ENCODE peak calls at places on chromosomes 13 and 19, in seven cellular contexts. M is HCT116, K is GM12878, C is HepG2, V is H1, E is K562, G is SK-N-SH. Y is an unnamed sample.
A peak's percentile ranks its signal among the peaks of the same experiment; 100 is the strongest.

GRCh38 chr13:20623000-20623399 is 56.0 kb downstream of the IFT88 start:
- DNase-seq in G (no peak), K (no peak), V (no peak), C (no peak), M (no peak), E (no peak), Y (no peak)

GRCh38 chr19:46660008-46660517 is 919 bp downstream of the DACT3 start:
- DNase-seq in K (no peak), M (no peak), C (no peak), E (peak; percentile 65), V (peak; percentile 72), G (peak; percentile 81), Y (no peak)

GRCh38 chr13:24923305-24923640 is 159.3 kb downstream of the RNF17 start:
- DNase-seq in C (no peak), K (peak; percentile 93), V (no peak), G (peak; percentile 39), E (peak; percentile 43), M (no peak), Y (no peak)

GRCh38 chr19:13579388-13580060 is 73.2 kb upstream of the CACNA1A start:
- DNase-seq in K (no peak), G (no peak), C (no peak), M (no peak), V (no peak), E (no peak), Y (no peak)

GRCh38 chr19:1264801-1265610 is 4.1 kb upstream of the CIRBP start:
- DNase-seq in M (no peak), E (peak; percentile 78), G (no peak), C (peak; percentile 84), V (peak; percentile 81), K (no peak), Y (no peak)

GRCh38 chr19:52941941-52942370 is 18.7 kb upstream of the ZNF888 start:
- DNase-seq in K (no peak), G (peak; percentile 25), C (no peak), E (peak; percentile 55), M (no peak), V (peak; percentile 70), Y (peak; percentile 34)

GRCh38 chr13:99178636-99179035 is 22.0 kb upstream of the UBAC2 start:
- DNase-seq in G (no peak), M (no peak), V (no peak), K (no peak), E (no peak), C (no peak), Y (no peak)

GRCh38 chr13:44667950-44668349 is 91.8 kb upstream of the TSC22D1 start:
- DNase-seq in G (no peak), C (no peak), M (no peak), E (no peak), K (no peak), V (no peak), Y (no peak)

GRCh38 chr19:6220385-6221191 is 59.2 kb downstream of the MLLT1 start:
- DNase-seq in G (no peak), V (no peak), M (no peak), K (no peak), E (no peak), C (no peak), Y (no peak)

GRCh38 chr13:20525144-20525600 is 485 bp downstream of the CRYL1 start:
- DNase-seq in E (peak; percentile 30), C (peak; percentile 15), M (no peak), K (no peak), V (peak; percentile 77), G (no peak), Y (peak; percentile 51)

GRCh38 chr13:30276178-30276577 is 31.2 kb downstream of the KATNAL1 start:
- DNase-seq in M (no peak), C (no peak), E (no peak), V (no peak), K (peak; percentile 33), G (no peak), Y (no peak)

GRCh38 chr13:35672611-35673010 is 196.1 kb upstream of the MAB21L1 start:
- DNase-seq in G (no peak), V (no peak), K (no peak), E (no peak), M (no peak), C (no peak), Y (no peak)

GRCh38 chr19:1247747-1248453 is 483 bp upstream of the MIDN start:
- DNase-seq in G (peak; percentile 60), V (peak; percentile 91), K (no peak), M (no peak), E (peak; percentile 86), C (peak; percentile 46), Y (no peak)

GRCh38 chr19:35986664-35987570 is 8.1 kb upstream of the SDHAF1 start:
- DNase-seq in K (no peak), G (peak; percentile 90), C (no peak), E (no peak), M (no peak), V (peak; percentile 80), Y (no peak)

GRCh38 chr13:67221630-67222226 is 8.4 kb downstream of the PCDH9 start:
- DNase-seq in M (no peak), C (no peak), G (no peak), K (no peak), V (no peak), E (peak; percentile 13), Y (no peak)

GRCh38 chr13:19794552-19795143 is 11.9 kb upstream of the PSPC1 start:
- DNase-seq in M (peak; percentile 56), V (no peak), E (no peak), C (no peak), K (no peak), G (no peak), Y (peak; percentile 46)

GRCh38 chr13:44088911-44089851 is 209.5 kb downstream of the LACC1 start:
- DNase-seq in K (no peak), C (no peak), E (no peak), M (no peak), V (no peak), G (no peak), Y (no peak)

GRCh38 chr13:39510296-39510695 is 92.7 kb downstream of the LHFPL6 start:
- DNase-seq in E (no peak), M (no peak), C (no peak), G (no peak), V (no peak), K (peak; percentile 17), Y (peak; percentile 10)

GRCh38 chr19:55113570-55114039 is 3.8 kb downstream of the PPP1R12C start:
- DNase-seq in K (no peak), M (no peak), G (peak; percentile 70), E (peak; percentile 53), C (peak; percentile 38), V (peak; percentile 59), Y (no peak)

DNA sequence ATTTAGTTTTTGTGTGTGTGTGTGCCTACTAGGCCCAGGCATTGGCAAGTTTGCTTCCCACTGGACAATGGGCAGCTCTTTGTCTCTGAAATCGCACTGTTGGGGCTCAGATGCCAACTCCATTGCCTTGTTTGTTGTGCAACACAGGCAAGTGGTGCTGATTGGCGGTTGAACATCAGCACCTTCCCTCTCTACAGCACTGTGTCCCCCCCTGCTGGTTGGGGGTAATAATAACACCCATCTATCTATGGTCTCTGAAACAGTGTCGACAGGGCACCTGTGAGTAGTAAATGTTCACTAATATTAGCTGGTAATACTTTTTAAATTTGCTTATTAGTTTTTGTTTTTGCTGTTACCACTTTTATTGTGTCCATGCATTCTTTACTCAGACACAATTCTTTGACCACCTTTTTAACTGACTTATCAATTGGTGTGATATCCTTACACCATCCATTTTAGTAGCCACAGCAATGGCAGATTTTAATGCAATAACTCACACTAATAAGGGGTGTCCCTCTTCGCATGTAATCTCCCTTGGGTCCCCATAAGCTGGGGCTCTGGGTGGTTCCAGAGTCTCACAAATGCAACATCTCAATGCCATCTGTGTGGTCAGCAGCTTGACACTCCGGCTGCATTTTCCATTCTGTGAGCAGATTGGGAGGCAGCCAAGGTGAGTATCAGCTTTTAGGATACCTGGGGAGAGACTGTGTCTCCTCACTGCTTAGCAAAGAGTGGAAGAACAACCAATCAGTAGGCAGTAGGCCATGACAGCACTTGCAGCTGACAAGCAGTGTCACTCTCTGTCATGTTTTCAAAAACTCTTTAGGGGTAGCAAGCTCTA is 47.7 kb upstream of the UQCRFS1 start:
- DNase-seq in V (peak; percentile 74), E (peak; percentile 66), C (peak; percentile 49), G (peak; percentile 52), K (peak; percentile 3), M (peak; percentile 36), Y (no peak)
- TF ChIP-seq JUND in V (no peak), E (no peak), C (no peak), G (no peak), K (no peak), M (no peak), Y (no peak)

GRCh38 chr19:30442715-30443114 is 70.5 kb downstream of the ZNF536 start:
- DNase-seq in K (no peak), C (no peak), G (no peak), M (no peak), E (no peak), V (no peak), Y (no peak)

GRCh38 chr19:30443531-30444252 is 71.5 kb downstream of the ZNF536 start:
- DNase-seq in M (no peak), K (no peak), V (no peak), E (no peak), G (no peak), C (no peak), Y (no peak)

GRCh38 chr19:30437869-30438268 is 65.7 kb downstream of the ZNF536 start:
- DNase-seq in M (no peak), E (no peak), K (no peak), C (no peak), G (no peak), V (no peak), Y (no peak)

GRCh38 chr19:30439271-30439750 is 67.1 kb downstream of the ZNF536 start:
- DNase-seq in C (no peak), E (no peak), M (no peak), G (no peak), V (no peak), K (no peak), Y (no peak)

GRCh38 chr19:30441011-30441410 is 68.8 kb downstream of the ZNF536 start:
- DNase-seq in G (no peak), E (no peak), M (no peak), C (no peak), V (no peak), K (no peak), Y (no peak)
- TF ChIP-seq JUND in G (no peak), E (no peak), M (no peak), C (no peak), V (no peak), K (no peak), Y (no peak)

GRCh38 chr19:17944301-17944700 is 11.5 kb downstream of the CCDC124 start:
- DNase-seq in V (no peak), E (no peak), M (no peak), C (no peak), K (no peak), G (no peak), Y (no peak)
- TF ChIP-seq JUND in V (no peak), E (no peak), M (no peak), C (no peak), K (no peak), G (no peak), Y (no peak)

DNA sequence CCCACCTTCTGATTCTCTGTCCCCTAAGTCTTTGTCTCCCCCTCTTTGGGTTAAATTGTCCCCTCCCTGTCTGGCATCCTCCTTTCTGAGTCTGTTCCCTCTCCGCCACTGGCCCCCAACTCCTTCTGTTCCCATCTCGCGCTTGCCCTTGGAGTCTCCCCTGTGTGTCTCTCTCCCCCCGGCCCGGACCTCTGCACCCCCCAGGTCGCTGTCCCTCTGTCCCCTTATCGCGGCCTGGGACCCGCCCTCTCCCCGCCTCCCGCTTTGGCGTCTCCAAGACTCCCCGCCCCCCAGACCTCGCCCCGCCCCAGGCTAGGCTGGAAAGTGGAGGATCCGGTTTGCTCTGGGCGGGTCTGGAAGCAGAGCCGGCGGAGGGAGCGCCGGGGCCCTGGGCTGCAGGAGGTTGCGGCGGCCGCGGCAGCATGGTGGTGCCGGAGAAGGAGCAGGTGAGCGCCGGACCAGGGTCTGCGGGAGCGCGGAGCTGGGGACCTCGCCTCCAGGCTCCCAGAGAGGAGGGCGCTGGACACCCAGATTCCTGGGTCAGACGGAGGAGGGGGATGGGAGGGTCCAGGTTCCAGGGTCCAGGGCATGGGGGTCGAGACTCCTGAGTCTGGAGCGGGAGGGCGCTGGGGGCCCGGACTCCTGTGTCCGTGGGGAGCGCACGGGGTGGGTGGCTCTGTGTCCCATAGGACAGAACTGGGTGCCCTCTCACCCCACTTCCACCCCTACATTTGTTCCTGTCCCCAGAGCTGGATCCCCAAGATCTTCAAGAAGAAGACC is at the start of gene TRPM4:
- DNase-seq in E (peak; percentile 96), C (peak; percentile 61), V (peak; percentile 95), G (peak; percentile 92), K (no peak), M (peak; percentile 62), Y (peak; percentile 90)
- TF ChIP-seq JUND in E (no peak), C (no peak), V (no peak), G (no peak), K (no peak), M (no peak), Y (no peak)